ENCODE peak calls at places on chromosomes 1 and 21, in four cellular contexts. N is WTC11, A is K562, J is HepG2. E is an unnamed sample.

GRCh38 chr1:169604781-169605560 is 18.7 kb upstream of the F5 start:
- DNase-seq in A (no peak), J (no peak), N (no peak), E (peak)

GRCh38 chr1:231828182-231828920 is 201.8 kb downstream of the DISC1 start:
- DNase-seq in J (peak), A (no peak), N (no peak), E (no peak)

GRCh38 chr1:152444045-152444444 is 30.0 kb upstream of the CRNN start:
- DNase-seq in J (no peak), A (no peak), N (no peak), E (no peak)

GRCh38 chr1:231020816-231021215 is 19.2 kb downstream of the FAM89A start:
- DNase-seq in J (no peak), N (no peak), A (no peak), E (no peak)

GRCh38 chr1:31111290-31111951 is 45.9 kb upstream of the PUM1 start:
- DNase-seq in J (no peak), N (no peak), A (peak), E (no peak)

GRCh38 chr1:24898152-24898908 is 31.7 kb downstream of the RUNX3 start:
- DNase-seq in J (no peak), A (peak), N (peak), E (no peak)

GRCh38 chr1:68904472-68904871 is 407.6 kb upstream of the DEPDC1 start:
- DNase-seq in A (no peak), J (no peak), N (no peak), E (no peak)

GRCh38 chr1:196875935-196876334 is 11.9 kb upstream of the CFHR4 start:
- DNase-seq in A (no peak), J (no peak), N (no peak), E (no peak)

GRCh38 chr1:56446531-56447098 is 132.7 kb downstream of the PLPP3 start:
- DNase-seq in J (no peak), A (no peak), N (no peak), E (no peak)

GRCh38 chr21:46515109-46515508 is 56.4 kb downstream of the DIP2A start:
- DNase-seq in A (no peak), N (no peak), J (no peak), E (no peak)

GRCh38 chr1:206839857-206840256 is 25.6 kb upstream of the IL20 start:
- DNase-seq in A (no peak), J (no peak), N (no peak), E (no peak)

GRCh38 chr1:76919123-76919522 is 51.8 kb downstream of the ST6GALNAC5 start:
- DNase-seq in N (peak), J (no peak), A (no peak), E (no peak)

GRCh38 chr1:161498646-161499045 is 6.6 kb upstream of the FCGR2A start:
- DNase-seq in J (no peak), A (no peak), N (no peak), E (no peak)

GRCh38 chr1:99177465-99177864 is 86.8 kb upstream of the PLPPR4 start:
- DNase-seq in N (no peak), J (no peak), A (no peak), E (no peak)

GRCh38 chr21:36860736-36861594 is 105.5 kb downstream of the HLCS start:
- DNase-seq in A (peak), J (peak), N (no peak), E (no peak)

GRCh38 chr1:228393268-228393699 is 13.4 kb downstream of the TRIM11 start:
- DNase-seq in J (peak), N (no peak), A (no peak), E (no peak)

GRCh38 chr1:112133487-112133886 is 144.0 kb upstream of the KCND3 start:
- DNase-seq in A (no peak), N (no peak), J (no peak), E (no peak)

GRCh38 chr1:202259705-202260104 is 66.1 kb downstream of the LGR6 start:
- DNase-seq in A (no peak), J (no peak), N (peak), E (no peak)

GRCh38 chr1:223331301-223331700 is 32.7 kb downstream of the SUSD4 start:
- DNase-seq in J (no peak), N (no peak), A (no peak), E (no peak)

GRCh38 chr21:45590246-45590725 is 48.0 kb upstream of the SLC19A1 start:
- DNase-seq in J (no peak), N (peak), A (peak), E (no peak)

GRCh38 chr1:167412920-167413319 is 105.4 kb downstream of the CD247 start:
- DNase-seq in N (no peak), J (no peak), A (no peak), E (no peak)

GRCh38 chr1:182795563-182796228 is 6.1 kb downstream of the NPL start:
- DNase-seq in N (no peak), J (no peak), A (peak), E (no peak)

GRCh38 chr1:64114012-64114525 is 89.4 kb upstream of the UBE2U start:
- DNase-seq in N (no peak), J (no peak), A (no peak), E (no peak)

GRCh38 chr1:58670200-58670599 is 29.7 kb downstream of the MYSM1 start:
- DNase-seq in J (no peak), A (no peak), N (no peak), E (no peak)

GRCh38 chr1:231134624-231135023 is 27.2 kb upstream of the TRIM67 start:
- DNase-seq in A (no peak), N (no peak), J (no peak), E (no peak)

GRCh38 chr1:52672946-52673345 is 25.2 kb downstream of the COA7 start:
- DNase-seq in N (no peak), A (no peak), J (no peak), E (no peak)

GRCh38 chr1:70168283-70168682 is 37.1 kb downstream of the LRRC40 start:
- DNase-seq in J (no peak), A (no peak), N (no peak), E (no peak)

GRCh38 chr1:234604726-234605492 is 5.1 kb downstream of the IRF2BP2 start:
- DNase-seq in J (no peak), N (no peak), A (peak), E (no peak)

GRCh38 chr21:36202721-36203602 is 46.3 kb downstream of the DOP1B start:
- DNase-seq in N (no peak), J (no peak), A (no peak), E (no peak)

GRCh38 chr1:183318433-183318832 is 99.7 kb downstream of the NMNAT2 start:
- DNase-seq in J (peak), A (peak), N (peak), E (peak)

GRCh38 chr1:150692720-150693119 is 4.2 kb downstream of the GOLPH3L start:
- DNase-seq in J (no peak), N (no peak), A (no peak), E (no peak)

GRCh38 chr1:77401384-77401783 is 119.6 kb downstream of the AK5 start:
- DNase-seq in J (no peak), N (no peak), A (no peak), E (no peak)

GRCh38 chr1:25360596-25361581 is 22.8 kb downstream of the TMEM50A start:
- DNase-seq in A (peak), N (no peak), J (no peak), E (no peak)

GRCh38 chr1:65924471-65924870 is 131.8 kb downstream of the PDE4B start:
- DNase-seq in A (no peak), N (no peak), J (no peak), E (no peak)

GRCh38 chr1:226653311-226653921 is 85.7 kb downstream of the ITPKB start:
- DNase-seq in A (no peak), N (no peak), J (no peak), E (no peak)

GRCh38 chr1:89536555-89537393 is 12.1 kb downstream of the LRRC8B start:
- DNase-seq in J (no peak), N (no peak), A (no peak), E (no peak)

GRCh38 chr1:9400425-9401079 is 107.9 kb downstream of the SPSB1 start:
- DNase-seq in A (no peak), N (no peak), J (peak), E (no peak)

GRCh38 chr1:185439727-185440415 is 122.8 kb upstream of the IVNS1ABP start:
- DNase-seq in A (peak), N (no peak), J (no peak), E (peak)

DNA sequence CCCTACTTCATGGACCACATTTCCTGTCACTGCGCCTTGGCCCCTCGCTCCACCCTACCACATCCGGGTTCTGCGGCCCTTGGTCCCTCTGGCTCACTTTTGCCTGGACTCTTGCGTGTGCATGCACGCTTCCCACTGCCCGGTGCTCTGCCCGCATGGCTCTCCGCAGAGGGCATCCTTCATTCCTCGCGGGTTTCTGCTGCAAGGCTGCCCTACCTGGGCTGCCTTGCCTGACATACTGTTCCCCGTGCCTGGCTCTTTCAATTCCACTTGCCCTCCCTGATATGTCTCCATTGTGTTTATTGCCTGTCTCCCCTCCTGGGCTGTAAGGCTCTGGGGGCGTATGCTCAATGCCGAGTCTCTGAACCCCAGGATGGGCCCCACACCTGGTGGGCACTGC is 26.4 kb downstream of the MX2 start:
- DNase-seq in J (no peak), N (no peak), A (no peak), E (no peak)
- TF ChIP-seq CBFB in J (no peak), N (no peak), A (no peak), E (no peak)

DNA sequence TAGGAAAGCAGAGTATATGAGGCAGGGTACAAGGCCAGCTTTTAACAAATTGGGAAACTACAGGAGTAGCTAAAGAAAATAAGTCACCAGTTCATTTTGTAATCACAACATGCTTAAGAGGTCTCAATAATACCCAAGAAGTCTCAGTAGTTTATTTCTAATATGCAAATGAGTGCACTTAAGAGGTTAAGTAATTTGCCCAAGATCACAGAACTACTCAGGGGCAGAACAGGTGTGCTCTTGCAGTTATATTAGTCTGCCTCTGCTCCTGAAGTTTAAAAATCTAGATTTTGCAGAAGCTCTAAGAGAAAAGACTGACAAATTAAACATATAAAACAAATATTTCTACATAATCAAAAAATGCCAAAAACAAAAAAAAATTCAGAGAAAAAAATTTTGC is 6.9 kb downstream of the EPS15 start:
- DNase-seq in J (no peak), A (no peak), N (no peak), E (no peak)
- TF ChIP-seq CBFB in J (no peak), A (no peak), N (no peak), E (no peak)

DNA sequence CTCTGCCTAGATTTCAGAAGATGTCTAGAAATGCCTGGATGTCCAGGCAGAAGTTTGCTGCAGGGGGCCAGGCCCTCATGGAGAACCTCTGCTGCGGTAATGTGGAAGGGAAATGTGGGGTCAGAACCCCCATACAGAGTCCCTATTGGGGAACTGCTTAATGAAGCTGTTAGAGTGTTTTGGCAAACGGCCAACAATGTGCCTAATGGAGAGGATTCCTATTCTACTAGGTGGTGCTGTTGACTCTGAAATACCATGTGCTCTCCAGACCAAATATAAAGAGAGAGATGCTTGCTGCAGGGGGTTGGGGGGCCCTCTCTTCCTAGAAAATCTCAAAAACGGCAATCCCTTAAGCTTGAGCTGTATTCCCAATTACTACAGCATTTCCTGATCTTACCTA is 57.1 kb upstream of the DR1 start:
- DNase-seq in N (no peak), J (peak), A (peak), E (no peak)
- TF ChIP-seq CBFB in N (no peak), J (no peak), A (no peak), E (no peak)

GRCh38 chr1:156104065-156104810 is 10.3 kb upstream of the LMNA start:
- DNase-seq in N (peak), J (peak), A (no peak), E (no peak)
- TF ChIP-seq CBFB in N (no peak), J (no peak), A (no peak), E (no peak)

GRCh38 chr1:14599787-14600186 is 1.3 kb downstream of the KAZN start:
- DNase-seq in J (no peak), A (no peak), N (no peak), E (peak)

GRCh38 chr1:14599173-14599754 is 779 bp downstream of the KAZN start:
- DNase-seq in A (no peak), N (peak), J (no peak), E (no peak)

GRCh38 chr1:14597343-14598006 is 1.0 kb upstream of the KAZN start:
- DNase-seq in J (no peak), A (no peak), N (peak), E (no peak)

GRCh38 chr1:14598007-14598497 is 433 bp upstream of the KAZN start:
- DNase-seq in J (no peak), A (no peak), N (peak), E (no peak)

GRCh38 chr1:14598498-14599172 is at the start of gene KAZN:
- DNase-seq in J (no peak), A (no peak), N (peak), E (no peak)
- TF ChIP-seq CBFB in J (no peak), A (no peak), N (no peak), E (no peak)

GRCh38 chr1:44811234-44811633 is 2.9 kb downstream of the BTBD19 start:
- DNase-seq in A (no peak), N (no peak), J (no peak), E (no peak)
- TF ChIP-seq CBFB in A (no peak), N (no peak), J (no peak), E (no peak)

DNA sequence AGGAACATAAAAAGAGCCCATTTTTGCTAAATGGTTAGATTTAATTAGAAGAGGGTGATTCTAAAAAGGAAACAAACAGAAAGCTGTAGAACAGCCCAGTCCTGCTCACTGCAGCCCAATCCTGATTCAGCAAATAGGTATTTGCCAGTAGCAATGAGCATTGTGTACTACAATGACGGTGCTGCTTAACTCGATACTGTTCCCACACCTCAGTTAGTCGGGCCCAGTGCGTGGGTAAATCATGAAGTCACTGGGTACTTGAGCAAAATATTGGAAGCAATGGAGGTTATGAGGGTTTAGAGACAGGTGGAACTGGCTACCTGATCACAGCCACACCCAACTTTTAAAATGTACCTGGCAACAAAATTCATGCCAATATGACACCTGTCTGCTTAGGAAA is 101.5 kb upstream of the ADGRL2 start:
- DNase-seq in N (no peak), J (no peak), A (no peak), E (no peak)
- TF ChIP-seq CBFB in N (no peak), J (no peak), A (no peak), E (no peak)

DNA sequence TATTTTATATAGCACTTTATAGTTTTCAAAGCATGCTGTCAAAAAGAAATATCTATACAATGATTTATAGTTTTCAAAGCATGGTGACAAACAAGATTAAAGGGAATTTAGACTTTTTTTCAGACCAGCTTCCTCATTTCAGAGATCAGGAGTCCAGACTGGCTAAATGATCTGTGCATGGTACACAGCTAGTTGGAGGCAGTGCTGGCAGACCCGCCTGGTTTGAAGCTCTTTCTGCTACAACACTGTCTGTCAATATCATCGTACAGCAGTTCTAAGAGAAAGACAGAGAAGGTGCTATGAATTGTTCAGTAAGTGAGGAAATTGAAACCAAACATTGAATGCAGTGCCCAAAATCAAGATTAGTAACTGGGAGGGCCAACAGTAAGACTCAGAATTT is 479.0 kb downstream of the PTBP2 start:
- DNase-seq in A (no peak), N (no peak), J (no peak), E (no peak)
- TF ChIP-seq CBFB in A (no peak), N (no peak), J (no peak), E (no peak)

E was measured in GM12878.